ENCODE peak calls at places on chromosomes 11 and 22, in four cellular contexts. M is progenitor cell of endocrine pancreas, Z is AG04450, P is heart right ventricle. C is an unnamed sample.
A peak's percentile ranks its signal among the peaks of the same experiment; 100 is the strongest.

GRCh38 chr11:107140988-107141387 is 122.7 kb upstream of the GUCY1A2 start:
- DNase-seq in P (no peak), Z (no peak), M (no peak), C (no peak)

GRCh38 chr22:46969491-46969890 is 207.0 kb downstream of the TBC1D22A start:
- DNase-seq in Z (no peak), P (no peak), M (no peak), C (no peak)

GRCh38 chr11:125923012-125923579 is 18.8 kb downstream of the DDX25 start:
- DNase-seq in Z (peak; percentile 38), M (peak; percentile 35), P (peak; percentile 68), C (peak; percentile 62)

GRCh38 chr11:96969251-96969650 is 579.4 kb downstream of the JRKL start:
- DNase-seq in M (no peak), Z (no peak), P (no peak), C (no peak)

GRCh38 chr22:35567794-35568193 is 27.2 kb downstream of the RASD2 start:
- DNase-seq in Z (no peak), M (no peak), P (peak; percentile 67), C (peak; percentile 16)

GRCh38 chr11:109668973-109669634 is 247.1 kb downstream of the C11orf87 start:
- DNase-seq in P (no peak), M (no peak), Z (no peak), C (no peak)

GRCh38 chr11:10497371-10498021 is 42.4 kb downstream of the AMPD3 start:
- DNase-seq in Z (no peak), P (no peak), M (no peak), C (no peak)

GRCh38 chr11:116849491-116849890 is 12.1 kb upstream of the APOA1 start:
- DNase-seq in Z (no peak), M (no peak), P (no peak), C (no peak)

GRCh38 chr11:134481135-134481534 is 69.1 kb upstream of the B3GAT1 start:
- DNase-seq in M (no peak), Z (no peak), P (no peak), C (no peak)

GRCh38 chr22:40965936-40966557 is 14.9 kb downstream of the RBX1 start:
- DNase-seq in Z (no peak), M (no peak), P (no peak), C (no peak)

GRCh38 chr22:29523761-29524160 is 29.8 kb downstream of the THOC5 start:
- DNase-seq in P (no peak), Z (no peak), M (no peak), C (no peak)

GRCh38 chr11:70128435-70128906 is 50.4 kb downstream of the ANO1 start:
- DNase-seq in Z (no peak), P (no peak), M (no peak), C (no peak)

GRCh38 chr22:46613606-46613997 is 6.6 kb upstream of the GRAMD4 start:
- DNase-seq in Z (no peak), M (no peak), P (no peak), C (no peak)

GRCh38 chr11:104663190-104664140 is 234.8 kb downstream of the CASP12 start:
- DNase-seq in M (no peak), P (no peak), Z (no peak), C (no peak)

GRCh38 chr22:50176850-50177536 is 6.5 kb downstream of the PANX2 start:
- DNase-seq in Z (no peak), P (no peak), M (no peak), C (no peak)

GRCh38 chr22:40504285-40505249 is 132.0 kb downstream of the MRTFA start:
- DNase-seq in Z (no peak), P (no peak), M (no peak), C (no peak)

GRCh38 chr11:118328745-118329144 is 13.8 kb downstream of the CD3D start:
- DNase-seq in M (no peak), P (no peak), Z (no peak), C (no peak)

GRCh38 chr22:30947821-30948454 is 20.6 kb downstream of the MORC2 start:
- DNase-seq in Z (peak; percentile 36), P (peak; percentile 20), M (no peak), C (no peak)

GRCh38 chr11:18012314-18012905 is 437 bp downstream of the SERGEF start:
- DNase-seq in M (peak; percentile 18), P (peak; percentile 16), Z (no peak), C (no peak)

GRCh38 chr11:86938900-86939880 is 16.0 kb downstream of the FZD4 start:
- DNase-seq in M (no peak), Z (no peak), P (peak; percentile 32), C (no peak)

GRCh38 chr11:35735903-35736302 is 73.3 kb downstream of the TRIM44 start:
- DNase-seq in M (no peak), P (no peak), Z (no peak), C (no peak)

GRCh38 chr22:33577862-33578411 is 342.3 kb downstream of the LARGE1 start:
- DNase-seq in Z (no peak), M (no peak), P (no peak), C (no peak)

GRCh38 chr11:68677432-68677831 is 6.9 kb upstream of the GAL start:
- DNase-seq in M (no peak), P (peak; percentile 34), Z (peak; percentile 83), C (no peak)

GRCh38 chr11:82750643-82751139 is 17.0 kb upstream of the FAM181B start:
- DNase-seq in Z (no peak), P (no peak), M (no peak), C (no peak)

GRCh38 chr11:6572215-6572614 is 31.2 kb downstream of the RRP8 start:
- DNase-seq in Z (peak; percentile 39), P (no peak), M (no peak), C (no peak)

GRCh38 chr22:33180371-33180770 is 122.2 kb upstream of the SYN3 start:
- DNase-seq in Z (no peak), M (no peak), P (no peak), C (no peak)

GRCh38 chr11:118596226-118596625 is 11.2 kb upstream of the PHLDB1 start:
- DNase-seq in P (no peak), M (no peak), Z (no peak), C (no peak)

GRCh38 chr11:44434191-44434590 is 124.3 kb upstream of the ALX4 start:
- DNase-seq in Z (no peak), M (no peak), P (no peak), C (no peak)

GRCh38 chr11:19276859-19277808 is 36.4 kb upstream of the E2F8 start:
- DNase-seq in M (no peak), Z (no peak), P (no peak), C (no peak)

GRCh38 chr11:57787920-57788716 is 26.5 kb downstream of the CTNND1 start:
- DNase-seq in Z (no peak), M (no peak), P (no peak), C (no peak)

GRCh38 chr11:124724854-124725718 is 14.7 kb upstream of the NRGN start:
- DNase-seq in Z (no peak), M (no peak), P (no peak), C (no peak)

GRCh38 chr22:47277001-47277400 is 514.6 kb downstream of the TBC1D22A start:
- DNase-seq in Z (no peak), P (no peak), M (no peak), C (no peak)

GRCh38 chr11:73141031-73141308 is 1.1 kb downstream of the FCHSD2 start:
- DNase-seq in M (no peak), P (no peak), Z (no peak), C (no peak)

GRCh38 chr11:33109242-33109641 is 52.0 kb downstream of the CSTF3 start:
- DNase-seq in P (no peak), M (no peak), Z (no peak), C (no peak)

GRCh38 chr11:92227233-92227593 is 2.6 kb downstream of the FAT3 start:
- DNase-seq in M (no peak), P (no peak), Z (no peak), C (no peak)

GRCh38 chr11:14860511-14860910 is 31.5 kb downstream of the CYP2R1 start:
- DNase-seq in Z (no peak), M (no peak), P (no peak), C (no peak)
- TF ChIP-seq CTCF in Z (no peak), M (no peak), P (no peak), C (no peak)

GRCh38 chr11:74442601-74443000 is 24.7 kb downstream of the KCNE3 start:
- DNase-seq in M (no peak), Z (no peak), P (no peak), C (no peak)

GRCh38 chr11:74447720-74448119 is 19.6 kb downstream of the KCNE3 start:
- DNase-seq in M (no peak), P (no peak), Z (no peak), C (no peak)

GRCh38 chr11:74444173-74444832 is 23.0 kb downstream of the KCNE3 start:
- DNase-seq in Z (no peak), M (no peak), P (no peak), C (no peak)

GRCh38 chr11:74446445-74446844 is 20.9 kb downstream of the KCNE3 start:
- DNase-seq in P (no peak), M (no peak), Z (no peak), C (no peak)

GRCh38 chr11:74443071-74443864 is 24.1 kb downstream of the KCNE3 start:
- DNase-seq in P (no peak), M (no peak), Z (no peak), C (no peak)
- TF ChIP-seq CTCF in P (no peak), M (peak; percentile 11), Z (no peak), C (no peak)

DNA sequence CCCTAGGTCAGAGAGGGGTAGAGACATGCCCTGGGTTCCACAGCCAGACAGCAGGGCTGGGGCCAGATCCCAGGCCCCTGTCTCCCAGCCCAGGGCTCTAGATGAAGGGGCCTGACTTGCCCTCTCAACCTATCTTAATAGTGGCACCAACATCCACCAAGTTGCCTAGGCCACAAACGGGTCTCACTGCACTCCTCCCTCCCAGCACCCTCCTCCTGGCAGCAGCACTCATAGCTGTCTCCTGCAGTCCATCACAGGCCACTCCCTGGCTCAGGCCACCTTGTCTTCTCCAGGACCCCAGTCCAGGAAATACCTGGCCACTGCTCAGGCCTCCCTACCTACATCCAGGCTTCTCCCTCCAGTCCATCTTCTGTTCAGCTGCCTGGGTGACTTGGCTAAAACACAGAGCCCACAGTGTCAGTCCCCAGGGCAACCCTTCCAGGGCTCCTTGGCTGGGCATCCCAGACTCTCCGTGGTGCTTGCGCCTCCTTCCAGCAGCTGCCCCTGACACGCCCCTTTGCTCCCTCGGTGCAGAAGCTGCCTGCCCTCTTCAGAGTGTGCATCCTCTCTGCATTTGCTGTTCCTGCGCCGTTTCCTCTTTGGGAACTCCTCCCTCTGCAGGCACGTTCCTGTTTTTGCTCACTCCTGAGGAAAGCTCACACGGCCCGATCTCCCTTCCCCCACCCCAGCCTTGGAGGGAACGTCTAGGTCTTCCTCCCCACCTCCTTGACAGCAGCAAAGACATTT is 40.5 kb downstream of the LRRC32 start:
- DNase-seq in Z (no peak), P (peak; percentile 87), M (no peak), C (no peak)
- TF ChIP-seq CTCF in Z (peak; percentile 24), P (peak; percentile 27), M (no peak), C (no peak)

DNA sequence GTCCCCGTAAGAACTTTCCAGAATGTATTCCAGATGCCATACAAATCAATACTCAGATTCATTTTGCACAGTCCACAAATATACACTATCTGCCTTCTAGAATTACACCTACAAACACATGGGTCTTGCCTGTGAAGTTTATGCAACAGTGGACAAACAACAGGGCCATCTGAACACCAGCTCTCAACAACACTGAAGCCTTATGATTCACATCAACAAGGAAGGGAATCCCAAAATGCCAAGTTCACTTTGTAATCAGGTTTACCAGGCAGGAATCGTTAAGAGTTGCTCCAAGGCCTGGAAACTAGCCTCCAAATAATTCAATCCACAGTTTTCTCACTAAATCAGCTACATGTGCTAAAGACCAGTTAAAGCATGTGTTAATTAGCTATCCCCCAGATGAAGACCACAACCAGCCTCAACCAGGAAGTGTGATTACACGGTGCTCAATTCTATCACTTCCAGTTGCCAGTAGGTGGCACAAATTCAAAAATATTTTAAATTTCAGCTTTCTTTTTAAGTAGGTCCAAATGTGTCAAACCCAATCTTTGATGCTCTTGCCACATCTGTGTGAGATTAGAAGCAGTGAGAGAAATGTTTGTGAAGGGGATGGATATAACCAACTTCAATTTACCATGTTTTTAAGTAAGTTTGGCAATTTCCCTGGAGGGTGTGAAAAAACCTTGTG is 139.1 kb upstream of the BDNF start:
- DNase-seq in Z (no peak), M (no peak), P (no peak), C (no peak)
- TF ChIP-seq CTCF in Z (peak; percentile 35), M (peak; percentile 30), P (peak; percentile 5), C (peak; percentile 49)